ENCODE peak calls at places on chromosomes 3 and 15, in nine cellular contexts. One of them, this sample, is unnamed.

GRCh38 chr3:32640939-32641725 is 43.9 kb upstream of the CNOT10 start:
- DNase-seq in cardiac fibroblast: peak; percentile 14
- DNase-seq in neuronal stem cell: no peak
- DNase-seq in HepG2: no peak
- DNase-seq in body of pancreas: no peak
- DNase-seq in foreskin fibroblast: peak; percentile 39
- DNase-seq in DND-41: no peak
- DNase-seq in choroid plexus epithelial cell: peak; percentile 12
- DNase-seq in dorsolateral prefrontal cortex: no peak
- DNase-seq in this sample: no peak

GRCh38 chr3:70832811-70833509 is 520.5 kb upstream of the MDFIC2 start:
- DNase-seq in cardiac fibroblast: peak; percentile 81
- DNase-seq in neuronal stem cell: no peak
- DNase-seq in HepG2: no peak
- DNase-seq in body of pancreas: no peak
- DNase-seq in foreskin fibroblast: peak; percentile 64
- DNase-seq in DND-41: no peak
- DNase-seq in choroid plexus epithelial cell: peak; percentile 40
- DNase-seq in dorsolateral prefrontal cortex: no peak
- DNase-seq in this sample: peak; percentile 82

GRCh38 chr3:194158942-194159439 is 23.0 kb downstream of the HES1 start:
- DNase-seq in cardiac fibroblast: no peak
- DNase-seq in neuronal stem cell: no peak
- DNase-seq in HepG2: peak; percentile 35
- DNase-seq in body of pancreas: peak; percentile 73
- DNase-seq in foreskin fibroblast: no peak
- DNase-seq in DND-41: no peak
- DNase-seq in choroid plexus epithelial cell: no peak
- DNase-seq in dorsolateral prefrontal cortex: no peak
- DNase-seq in this sample: no peak

GRCh38 chr3:49553320-49553689 is 972 bp upstream of the BSN start:
- DNase-seq in cardiac fibroblast: peak; percentile 67
- DNase-seq in neuronal stem cell: no peak
- DNase-seq in HepG2: no peak
- DNase-seq in body of pancreas: no peak
- DNase-seq in foreskin fibroblast: no peak
- DNase-seq in DND-41: no peak
- DNase-seq in choroid plexus epithelial cell: peak; percentile 35
- DNase-seq in dorsolateral prefrontal cortex: no peak
- DNase-seq in this sample: no peak

GRCh38 chr3:129106320-129106719 is 15.3 kb downstream of the RAB43 start:
- DNase-seq in cardiac fibroblast: no peak
- DNase-seq in neuronal stem cell: no peak
- DNase-seq in HepG2: no peak
- DNase-seq in body of pancreas: no peak
- DNase-seq in foreskin fibroblast: no peak
- DNase-seq in DND-41: no peak
- DNase-seq in choroid plexus epithelial cell: no peak
- DNase-seq in dorsolateral prefrontal cortex: peak; percentile 81
- DNase-seq in this sample: no peak

GRCh38 chr3:130800829-130801228 is 54.2 kb upstream of the PIK3R4 start:
- DNase-seq in cardiac fibroblast: no peak
- DNase-seq in neuronal stem cell: no peak
- DNase-seq in HepG2: peak; percentile 2
- DNase-seq in body of pancreas: no peak
- DNase-seq in foreskin fibroblast: no peak
- DNase-seq in DND-41: no peak
- DNase-seq in choroid plexus epithelial cell: no peak
- DNase-seq in dorsolateral prefrontal cortex: no peak
- DNase-seq in this sample: peak; percentile 4

GRCh38 chr3:66712210-66712609 is 211.4 kb upstream of the LRIG1 start:
- DNase-seq in cardiac fibroblast: no peak
- DNase-seq in neuronal stem cell: no peak
- DNase-seq in HepG2: no peak
- DNase-seq in body of pancreas: no peak
- DNase-seq in foreskin fibroblast: no peak
- DNase-seq in DND-41: no peak
- DNase-seq in choroid plexus epithelial cell: no peak
- DNase-seq in dorsolateral prefrontal cortex: no peak
- DNase-seq in this sample: no peak

GRCh38 chr3:11020764-11021163 is 28.2 kb downstream of the SLC6A1 start:
- DNase-seq in cardiac fibroblast: no peak
- DNase-seq in neuronal stem cell: no peak
- DNase-seq in HepG2: no peak
- DNase-seq in body of pancreas: no peak
- DNase-seq in foreskin fibroblast: no peak
- DNase-seq in DND-41: no peak
- DNase-seq in choroid plexus epithelial cell: no peak
- DNase-seq in dorsolateral prefrontal cortex: no peak
- DNase-seq in this sample: no peak

GRCh38 chr3:58998476-58999117 is 51.2 kb downstream of the CFAP20DC start:
- DNase-seq in cardiac fibroblast: peak; percentile 98
- DNase-seq in neuronal stem cell: no peak
- DNase-seq in HepG2: no peak
- DNase-seq in body of pancreas: no peak
- DNase-seq in foreskin fibroblast: peak; percentile 96
- DNase-seq in DND-41: no peak
- DNase-seq in choroid plexus epithelial cell: peak; percentile 92
- DNase-seq in dorsolateral prefrontal cortex: no peak
- DNase-seq in this sample: peak; percentile 32

GRCh38 chr15:78880242-78880533 is 7.5 kb downstream of the MORF4L1 start:
- DNase-seq in cardiac fibroblast: peak; percentile 60
- DNase-seq in neuronal stem cell: no peak
- DNase-seq in HepG2: no peak
- DNase-seq in body of pancreas: no peak
- DNase-seq in foreskin fibroblast: peak; percentile 32
- DNase-seq in DND-41: no peak
- DNase-seq in choroid plexus epithelial cell: peak; percentile 47
- DNase-seq in dorsolateral prefrontal cortex: no peak
- DNase-seq in this sample: no peak

GRCh38 chr15:78881681-78882080 is 9.0 kb downstream of the MORF4L1 start:
- DNase-seq in cardiac fibroblast: no peak
- DNase-seq in neuronal stem cell: no peak
- DNase-seq in HepG2: no peak
- DNase-seq in body of pancreas: no peak
- DNase-seq in foreskin fibroblast: no peak
- DNase-seq in DND-41: no peak
- DNase-seq in choroid plexus epithelial cell: no peak
- DNase-seq in dorsolateral prefrontal cortex: no peak
- DNase-seq in this sample: no peak

GRCh38 chr15:78878356-78878755 is 5.7 kb downstream of the MORF4L1 start:
- DNase-seq in cardiac fibroblast: peak; percentile 67
- DNase-seq in neuronal stem cell: no peak
- DNase-seq in HepG2: no peak
- DNase-seq in body of pancreas: no peak
- DNase-seq in foreskin fibroblast: no peak
- DNase-seq in DND-41: no peak
- DNase-seq in choroid plexus epithelial cell: peak; percentile 76
- DNase-seq in dorsolateral prefrontal cortex: no peak
- DNase-seq in this sample: peak; percentile 53

GRCh38 chr15:78880828-78881227 is 8.1 kb downstream of the MORF4L1 start:
- DNase-seq in cardiac fibroblast: no peak
- DNase-seq in neuronal stem cell: no peak
- DNase-seq in HepG2: no peak
- DNase-seq in body of pancreas: no peak
- DNase-seq in foreskin fibroblast: no peak
- DNase-seq in DND-41: no peak
- DNase-seq in choroid plexus epithelial cell: peak; percentile 67
- DNase-seq in dorsolateral prefrontal cortex: no peak
- DNase-seq in this sample: no peak

DNA sequence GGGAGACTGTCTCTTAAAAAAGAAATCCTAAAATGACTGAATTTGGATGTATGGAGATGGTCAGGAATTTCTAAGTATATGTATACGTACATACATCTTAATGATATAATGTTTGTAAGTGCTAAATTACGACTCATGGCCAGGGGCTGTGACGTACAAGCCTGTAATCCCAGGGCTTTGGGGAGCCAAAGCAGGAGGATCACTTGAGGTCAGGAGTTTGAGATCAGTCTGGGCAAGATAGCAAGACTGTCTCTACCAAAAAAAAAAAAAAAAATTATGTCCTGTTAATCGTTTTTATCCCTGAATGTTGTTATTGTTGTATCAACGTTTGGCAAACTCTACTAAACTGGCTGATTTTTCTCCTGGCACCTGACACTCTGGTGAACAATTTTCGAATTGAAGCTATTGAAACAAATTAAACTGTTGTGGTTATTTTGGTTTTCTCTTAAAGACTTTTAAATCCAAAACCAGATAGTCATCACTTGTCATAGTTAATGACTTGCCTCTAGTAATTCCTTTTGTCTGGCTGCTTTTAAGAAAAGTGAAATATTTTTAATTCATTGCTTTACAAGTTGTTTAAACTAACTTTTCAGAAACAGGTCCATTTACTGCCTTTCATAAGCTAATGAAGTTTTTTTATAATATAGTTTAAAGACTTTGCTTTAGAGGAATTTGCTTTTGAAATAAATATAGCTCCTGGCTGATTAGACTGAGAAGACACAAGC is 7.0 kb downstream of the MORF4L1 start:
- DNase-seq in cardiac fibroblast: no peak
- DNase-seq in neuronal stem cell: no peak
- DNase-seq in HepG2: no peak
- DNase-seq in body of pancreas: no peak
- DNase-seq in foreskin fibroblast: no peak
- DNase-seq in DND-41: no peak
- DNase-seq in choroid plexus epithelial cell: no peak
- DNase-seq in dorsolateral prefrontal cortex: no peak
- DNase-seq in this sample: no peak
- H3K4me3 ChIP-seq in cardiac fibroblast: no peak overlapping the region
- H3K4me3 ChIP-seq in neuronal stem cell: no peak overlapping the region
- H3K4me3 ChIP-seq in HepG2: no peak overlapping the region
- H3K4me3 ChIP-seq in body of pancreas: no peak overlapping the region
- H3K4me3 ChIP-seq in foreskin fibroblast: no peak overlapping the region
- H3K4me3 ChIP-seq in DND-41: no peak overlapping the region
- H3K4me3 ChIP-seq in choroid plexus epithelial cell: no peak overlapping the region
- H3K4me3 ChIP-seq in dorsolateral prefrontal cortex: no peak overlapping the region
- H3K4me3 ChIP-seq in this sample: no peak overlapping the region

GRCh38 chr15:31214864-31215489 is 111.7 kb upstream of the KLF13 start:
- DNase-seq in cardiac fibroblast: peak; percentile 48
- DNase-seq in neuronal stem cell: no peak
- DNase-seq in HepG2: no peak
- DNase-seq in body of pancreas: peak; percentile 29
- DNase-seq in foreskin fibroblast: peak; percentile 71
- DNase-seq in DND-41: no peak
- DNase-seq in choroid plexus epithelial cell: peak; percentile 29
- DNase-seq in dorsolateral prefrontal cortex: peak; percentile 39
- DNase-seq in this sample: no peak
- H3K4me3 ChIP-seq in cardiac fibroblast: no peak overlapping the region
- H3K4me3 ChIP-seq in neuronal stem cell: no peak overlapping the region
- H3K4me3 ChIP-seq in HepG2: peak overlapping the region; percentile 54
- H3K4me3 ChIP-seq in body of pancreas: no peak overlapping the region
- H3K4me3 ChIP-seq in foreskin fibroblast: no peak overlapping the region
- H3K4me3 ChIP-seq in DND-41: peak overlapping the region; percentile 57
- H3K4me3 ChIP-seq in choroid plexus epithelial cell: no peak overlapping the region
- H3K4me3 ChIP-seq in dorsolateral prefrontal cortex: peak overlapping the region; percentile 72
- H3K4me3 ChIP-seq in this sample: peak overlapping the region; percentile 37

GRCh38 chr15:68053701-68053996 is 466 bp upstream of the PIAS1 start:
- DNase-seq in cardiac fibroblast: no peak
- DNase-seq in neuronal stem cell: no peak
- DNase-seq in HepG2: no peak
- DNase-seq in body of pancreas: no peak
- DNase-seq in foreskin fibroblast: no peak
- DNase-seq in DND-41: no peak
- DNase-seq in choroid plexus epithelial cell: no peak
- DNase-seq in dorsolateral prefrontal cortex: no peak
- DNase-seq in this sample: no peak

GRCh38 chr15:68052431-68052830 is 1.7 kb upstream of the PIAS1 start:
- DNase-seq in cardiac fibroblast: no peak
- DNase-seq in neuronal stem cell: no peak
- DNase-seq in HepG2: no peak
- DNase-seq in body of pancreas: no peak
- DNase-seq in foreskin fibroblast: no peak
- DNase-seq in DND-41: no peak
- DNase-seq in choroid plexus epithelial cell: no peak
- DNase-seq in dorsolateral prefrontal cortex: no peak
- DNase-seq in this sample: no peak

GRCh38 chr15:68053001-68053400 is 1.1 kb upstream of the PIAS1 start:
- DNase-seq in cardiac fibroblast: no peak
- DNase-seq in neuronal stem cell: no peak
- DNase-seq in HepG2: no peak
- DNase-seq in body of pancreas: no peak
- DNase-seq in foreskin fibroblast: no peak
- DNase-seq in DND-41: no peak
- DNase-seq in choroid plexus epithelial cell: no peak
- DNase-seq in dorsolateral prefrontal cortex: no peak
- DNase-seq in this sample: no peak

GRCh38 chr15:68051109-68051508 is 3.0 kb upstream of the PIAS1 start:
- DNase-seq in cardiac fibroblast: no peak
- DNase-seq in neuronal stem cell: no peak
- DNase-seq in HepG2: no peak
- DNase-seq in body of pancreas: no peak
- DNase-seq in foreskin fibroblast: no peak
- DNase-seq in DND-41: no peak
- DNase-seq in choroid plexus epithelial cell: no peak
- DNase-seq in dorsolateral prefrontal cortex: no peak
- DNase-seq in this sample: no peak

DNA sequence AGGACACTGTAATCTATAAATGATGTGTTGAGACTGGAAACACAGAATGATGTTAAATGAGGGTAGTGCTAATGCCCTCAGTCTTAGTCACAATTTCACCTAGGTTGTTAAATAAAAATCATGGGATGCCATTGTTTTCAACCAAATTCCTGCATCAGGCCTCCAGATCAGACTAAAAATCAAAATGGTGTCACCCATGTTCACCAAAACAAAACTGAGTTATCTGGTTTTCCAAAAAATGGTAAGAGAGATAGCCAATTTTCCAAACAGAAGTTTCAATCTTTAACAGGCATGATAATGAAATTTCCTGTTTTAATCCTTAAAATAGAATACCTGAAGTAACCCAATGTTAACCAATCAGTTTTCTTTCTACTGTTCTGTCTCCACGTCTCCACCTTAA is 2.2 kb upstream of the PIAS1 start:
- DNase-seq in cardiac fibroblast: no peak
- DNase-seq in neuronal stem cell: no peak
- DNase-seq in HepG2: no peak
- DNase-seq in body of pancreas: no peak
- DNase-seq in foreskin fibroblast: no peak
- DNase-seq in DND-41: no peak
- DNase-seq in choroid plexus epithelial cell: no peak
- DNase-seq in dorsolateral prefrontal cortex: no peak
- DNase-seq in this sample: no peak
- H3K4me3 ChIP-seq in cardiac fibroblast: no peak overlapping the region
- H3K4me3 ChIP-seq in neuronal stem cell: no peak overlapping the region
- H3K4me3 ChIP-seq in HepG2: no peak overlapping the region
- H3K4me3 ChIP-seq in body of pancreas: no peak overlapping the region
- H3K4me3 ChIP-seq in foreskin fibroblast: no peak overlapping the region
- H3K4me3 ChIP-seq in DND-41: no peak overlapping the region
- H3K4me3 ChIP-seq in choroid plexus epithelial cell: no peak overlapping the region
- H3K4me3 ChIP-seq in dorsolateral prefrontal cortex: no peak overlapping the region
- H3K4me3 ChIP-seq in this sample: no peak overlapping the region

GRCh38 chr3:3666664-3667063 is 132.6 kb upstream of the LRRN1 start:
- DNase-seq in cardiac fibroblast: no peak
- DNase-seq in neuronal stem cell: no peak
- DNase-seq in HepG2: no peak
- DNase-seq in body of pancreas: no peak
- DNase-seq in foreskin fibroblast: no peak
- DNase-seq in DND-41: no peak
- DNase-seq in choroid plexus epithelial cell: no peak
- DNase-seq in dorsolateral prefrontal cortex: no peak
- DNase-seq in this sample: no peak
- H3K4me3 ChIP-seq in cardiac fibroblast: no peak overlapping the region
- H3K4me3 ChIP-seq in neuronal stem cell: no peak overlapping the region
- H3K4me3 ChIP-seq in HepG2: no peak overlapping the region
- H3K4me3 ChIP-seq in body of pancreas: no peak overlapping the region
- H3K4me3 ChIP-seq in foreskin fibroblast: no peak overlapping the region
- H3K4me3 ChIP-seq in DND-41: no peak overlapping the region
- H3K4me3 ChIP-seq in choroid plexus epithelial cell: no peak overlapping the region
- H3K4me3 ChIP-seq in dorsolateral prefrontal cortex: no peak overlapping the region
- H3K4me3 ChIP-seq in this sample: no peak overlapping the region